ENCODE peak calls at places on chromosomes 12 and 14, in ten cellular contexts. One of them, this sample, is unnamed.

GRCh38 chr14:60775296-60775695 is 40.7 kb downstream of the MNAT1 start:
- DNase-seq in HT1080: peak
- DNase-seq in cardiac fibroblast: peak
- DNase-seq in anterior cingulate cortex: no peak
- DNase-seq in stimulated activated CD4-positive, alpha-beta T cell treated with anti-CD3 and anti-CD28 coated beads, Interleukin-15, amount 100 ng/mL, for 1 hour: no peak
- DNase-seq in AG08395: peak
- DNase-seq in WTC11: no peak
- DNase-seq in hepatic stellate cell: peak
- DNase-seq in caudate nucleus: no peak
- DNase-seq in neural crest cell: no peak
- DNase-seq in this sample: no peak

GRCh38 chr12:46771268-46771837 is 54.4 kb downstream of the SLC38A4 start:
- DNase-seq in HT1080: peak
- DNase-seq in cardiac fibroblast: peak
- DNase-seq in anterior cingulate cortex: no peak
- DNase-seq in stimulated activated CD4-positive, alpha-beta T cell treated with anti-CD3 and anti-CD28 coated beads, Interleukin-15, amount 100 ng/mL, for 1 hour: no peak
- DNase-seq in AG08395: peak
- DNase-seq in WTC11: no peak
- DNase-seq in hepatic stellate cell: peak
- DNase-seq in caudate nucleus: no peak
- DNase-seq in neural crest cell: no peak
- DNase-seq in this sample: no peak

GRCh38 chr14:22505751-22506710 is 83.0 kb downstream of the DAD1 start:
- DNase-seq in HT1080: no peak
- DNase-seq in cardiac fibroblast: no peak
- DNase-seq in anterior cingulate cortex: no peak
- DNase-seq in stimulated activated CD4-positive, alpha-beta T cell treated with anti-CD3 and anti-CD28 coated beads, Interleukin-15, amount 100 ng/mL, for 1 hour: no peak
- DNase-seq in AG08395: no peak
- DNase-seq in WTC11: no peak
- DNase-seq in hepatic stellate cell: no peak
- DNase-seq in caudate nucleus: no peak
- DNase-seq in neural crest cell: no peak
- DNase-seq in this sample: no peak

GRCh38 chr12:4562034-4562657 is at the start of gene DYRK4:
- DNase-seq in HT1080: no peak
- DNase-seq in cardiac fibroblast: peak
- DNase-seq in anterior cingulate cortex: peak
- DNase-seq in stimulated activated CD4-positive, alpha-beta T cell treated with anti-CD3 and anti-CD28 coated beads, Interleukin-15, amount 100 ng/mL, for 1 hour: no peak
- DNase-seq in AG08395: peak
- DNase-seq in WTC11: peak
- DNase-seq in hepatic stellate cell: peak
- DNase-seq in caudate nucleus: peak
- DNase-seq in neural crest cell: peak
- DNase-seq in this sample: peak

GRCh38 chr14:21057803-21058675 is at the start of gene RNASE8:
- DNase-seq in HT1080: peak
- DNase-seq in cardiac fibroblast: no peak
- DNase-seq in anterior cingulate cortex: no peak
- DNase-seq in stimulated activated CD4-positive, alpha-beta T cell treated with anti-CD3 and anti-CD28 coated beads, Interleukin-15, amount 100 ng/mL, for 1 hour: no peak
- DNase-seq in AG08395: peak
- DNase-seq in WTC11: no peak
- DNase-seq in hepatic stellate cell: no peak
- DNase-seq in caudate nucleus: no peak
- DNase-seq in neural crest cell: no peak
- DNase-seq in this sample: no peak

GRCh38 chr14:78043349-78043748 is 126.8 kb upstream of the NRXN3 start:
- DNase-seq in HT1080: no peak
- DNase-seq in cardiac fibroblast: no peak
- DNase-seq in anterior cingulate cortex: no peak
- DNase-seq in stimulated activated CD4-positive, alpha-beta T cell treated with anti-CD3 and anti-CD28 coated beads, Interleukin-15, amount 100 ng/mL, for 1 hour: no peak
- DNase-seq in AG08395: no peak
- DNase-seq in WTC11: no peak
- DNase-seq in hepatic stellate cell: no peak
- DNase-seq in caudate nucleus: no peak
- DNase-seq in neural crest cell: no peak
- DNase-seq in this sample: no peak

GRCh38 chr14:50002926-50003212 is 110.0 kb downstream of the ARF6 start:
- DNase-seq in HT1080: no peak
- DNase-seq in cardiac fibroblast: no peak
- DNase-seq in anterior cingulate cortex: no peak
- DNase-seq in stimulated activated CD4-positive, alpha-beta T cell treated with anti-CD3 and anti-CD28 coated beads, Interleukin-15, amount 100 ng/mL, for 1 hour: no peak
- DNase-seq in AG08395: no peak
- DNase-seq in WTC11: no peak
- DNase-seq in hepatic stellate cell: no peak
- DNase-seq in caudate nucleus: no peak
- DNase-seq in neural crest cell: no peak
- DNase-seq in this sample: no peak

GRCh38 chr12:46452061-46452615 is 79.6 kb upstream of the SLC38A2 start:
- DNase-seq in HT1080: no peak
- DNase-seq in cardiac fibroblast: peak
- DNase-seq in anterior cingulate cortex: no peak
- DNase-seq in stimulated activated CD4-positive, alpha-beta T cell treated with anti-CD3 and anti-CD28 coated beads, Interleukin-15, amount 100 ng/mL, for 1 hour: no peak
- DNase-seq in AG08395: no peak
- DNase-seq in WTC11: no peak
- DNase-seq in hepatic stellate cell: no peak
- DNase-seq in caudate nucleus: no peak
- DNase-seq in neural crest cell: no peak
- DNase-seq in this sample: no peak

GRCh38 chr14:87304404-87304803 is 688.6 kb downstream of the GALC start:
- DNase-seq in HT1080: no peak
- DNase-seq in cardiac fibroblast: no peak
- DNase-seq in anterior cingulate cortex: no peak
- DNase-seq in stimulated activated CD4-positive, alpha-beta T cell treated with anti-CD3 and anti-CD28 coated beads, Interleukin-15, amount 100 ng/mL, for 1 hour: no peak
- DNase-seq in AG08395: no peak
- DNase-seq in WTC11: no peak
- DNase-seq in hepatic stellate cell: no peak
- DNase-seq in caudate nucleus: no peak
- DNase-seq in neural crest cell: no peak
- DNase-seq in this sample: no peak

GRCh38 chr12:67306712-67307111 is 37.6 kb downstream of the CAND1 start:
- DNase-seq in HT1080: no peak
- DNase-seq in cardiac fibroblast: no peak
- DNase-seq in anterior cingulate cortex: no peak
- DNase-seq in stimulated activated CD4-positive, alpha-beta T cell treated with anti-CD3 and anti-CD28 coated beads, Interleukin-15, amount 100 ng/mL, for 1 hour: no peak
- DNase-seq in AG08395: no peak
- DNase-seq in WTC11: no peak
- DNase-seq in hepatic stellate cell: no peak
- DNase-seq in caudate nucleus: no peak
- DNase-seq in neural crest cell: no peak
- DNase-seq in this sample: no peak

GRCh38 chr12:77102691-77103090 is 37.3 kb upstream of the E2F7 start:
- DNase-seq in HT1080: peak
- DNase-seq in cardiac fibroblast: peak
- DNase-seq in anterior cingulate cortex: no peak
- DNase-seq in stimulated activated CD4-positive, alpha-beta T cell treated with anti-CD3 and anti-CD28 coated beads, Interleukin-15, amount 100 ng/mL, for 1 hour: no peak
- DNase-seq in AG08395: peak
- DNase-seq in WTC11: no peak
- DNase-seq in hepatic stellate cell: peak
- DNase-seq in caudate nucleus: no peak
- DNase-seq in neural crest cell: no peak
- DNase-seq in this sample: no peak

GRCh38 chr12:50353404-50353803 is 43.0 kb downstream of the FAM186A start:
- DNase-seq in HT1080: no peak
- DNase-seq in cardiac fibroblast: no peak
- DNase-seq in anterior cingulate cortex: no peak
- DNase-seq in stimulated activated CD4-positive, alpha-beta T cell treated with anti-CD3 and anti-CD28 coated beads, Interleukin-15, amount 100 ng/mL, for 1 hour: no peak
- DNase-seq in AG08395: no peak
- DNase-seq in WTC11: no peak
- DNase-seq in hepatic stellate cell: no peak
- DNase-seq in caudate nucleus: no peak
- DNase-seq in neural crest cell: no peak
- DNase-seq in this sample: no peak

GRCh38 chr12:62919827-62920226 is 15.1 kb downstream of the PPM1H start:
- DNase-seq in HT1080: peak
- DNase-seq in cardiac fibroblast: peak
- DNase-seq in anterior cingulate cortex: peak
- DNase-seq in stimulated activated CD4-positive, alpha-beta T cell treated with anti-CD3 and anti-CD28 coated beads, Interleukin-15, amount 100 ng/mL, for 1 hour: no peak
- DNase-seq in AG08395: no peak
- DNase-seq in WTC11: no peak
- DNase-seq in hepatic stellate cell: peak
- DNase-seq in caudate nucleus: peak
- DNase-seq in neural crest cell: no peak
- DNase-seq in this sample: no peak

GRCh38 chr14:68784995-68785816 is 7.7 kb downstream of the ZFP36L1 start:
- DNase-seq in HT1080: peak
- DNase-seq in cardiac fibroblast: peak
- DNase-seq in anterior cingulate cortex: no peak
- DNase-seq in stimulated activated CD4-positive, alpha-beta T cell treated with anti-CD3 and anti-CD28 coated beads, Interleukin-15, amount 100 ng/mL, for 1 hour: no peak
- DNase-seq in AG08395: peak
- DNase-seq in WTC11: no peak
- DNase-seq in hepatic stellate cell: no peak
- DNase-seq in caudate nucleus: no peak
- DNase-seq in neural crest cell: no peak
- DNase-seq in this sample: no peak

This sample was measured in K562.